ENCODE peak calls at places on chromosomes 4 and X, in nine cellular contexts. S, F, Z, C, R, L, Y, V and M are unnamed samples.
A peak's percentile ranks its signal among the peaks of the same experiment; 100 is the strongest.

GRCh38 chr4:121900132-121900983 is 30.1 kb upstream of the BBS7 start:
- DNase-seq in S (peak; percentile 59), F (peak; percentile 33), Z (peak; percentile 66), C (peak; percentile 73), R (no peak), L (peak; percentile 71), Y (peak; percentile 35), V (peak; percentile 34), M (peak; percentile 73)

GRCh38 chr4:5463936-5464650 is 244.3 kb downstream of the EVC2 start:
- DNase-seq in S (no peak), F (no peak), Z (no peak), C (no peak), R (no peak), L (no peak), Y (no peak), V (no peak), M (no peak)

GRCh38 chr4:163540448-163540847 is 46.0 kb downstream of the TMA16 start:
- DNase-seq in S (no peak), F (no peak), Z (peak; percentile 43), C (no peak), R (no peak), L (no peak), Y (no peak), V (no peak), M (no peak)

GRCh38 chrX:115058276-115058675 is 40.9 kb upstream of the IL13RA2 start:
- DNase-seq in S (peak; percentile 95), F (peak; percentile 41), Z (peak; percentile 10), C (peak; percentile 92), R (peak; percentile 58), L (no peak), Y (no peak), V (peak; percentile 30), M (peak; percentile 97)

GRCh38 chr4:52873861-52874343 is 11.8 kb downstream of the RASL11B start:
- DNase-seq in S (no peak), F (no peak), Z (no peak), C (peak; percentile 41), R (no peak), L (peak; percentile 72), Y (peak; percentile 15), V (no peak), M (no peak)

GRCh38 chr4:145799225-145799624 is 119.3 kb downstream of the C4orf51 start:
- DNase-seq in S (no peak), F (no peak), Z (no peak), C (no peak), R (no peak), L (no peak), Y (no peak), V (no peak), M (no peak)

GRCh38 chr4:21697583-21697982 is 251.0 kb downstream of the KCNIP4 start:
- DNase-seq in S (no peak), F (peak; percentile 72), Z (peak; percentile 86), C (no peak), R (peak; percentile 64), L (peak; percentile 51), Y (no peak), V (no peak), M (no peak)

GRCh38 chrX:2559124-2559523 is 58.3 kb upstream of the DHRSX start:
- DNase-seq in S (peak; percentile 90), F (no peak), Z (no peak), C (no peak), R (no peak), L (no peak), Y (no peak), V (no peak), M (peak; percentile 50)

GRCh38 chrX:9132036-9132435 is 98.1 kb upstream of the FAM9B start:
- DNase-seq in S (peak; percentile 29), F (no peak), Z (no peak), C (no peak), R (no peak), L (no peak), Y (no peak), V (no peak), M (no peak)

GRCh38 chr4:133154725-133155124 is 5.6 kb downstream of the PCDH10 start:
- DNase-seq in S (peak; percentile 11), F (no peak), Z (peak; percentile 49), C (peak; percentile 79), R (no peak), L (peak; percentile 42), Y (no peak), V (no peak), M (peak; percentile 62)

GRCh38 chrX:56762707-56763555 is 33.9 kb downstream of the NBDY start:
- DNase-seq in S (no peak), F (no peak), Z (no peak), C (no peak), R (peak; percentile 63), L (no peak), Y (no peak), V (no peak), M (no peak)

GRCh38 chrX:150623583-150623982 is 55.2 kb downstream of the MTM1 start:
- DNase-seq in S (no peak), F (no peak), Z (no peak), C (no peak), R (no peak), L (no peak), Y (no peak), V (no peak), M (no peak)

GRCh38 chrX:40008841-40009461 is 88.8 kb downstream of the BCOR start:
- DNase-seq in S (no peak), F (no peak), Z (no peak), C (peak; percentile 9), R (peak; percentile 71), L (peak; percentile 72), Y (peak; percentile 29), V (peak; percentile 65), M (no peak)

GRCh38 chrX:50154429-50154828 is 46.4 kb downstream of the AKAP4 start:
- DNase-seq in S (no peak), F (no peak), Z (no peak), C (no peak), R (no peak), L (no peak), Y (no peak), V (no peak), M (no peak)

GRCh38 chr4:90127223-90127705 is at the start of gene CCSER1:
- DNase-seq in S (peak; percentile 15), F (peak; percentile 71), Z (peak; percentile 75), C (peak; percentile 40), R (peak; percentile 74), L (peak; percentile 71), Y (peak; percentile 86), V (peak; percentile 76), M (peak; percentile 4)

GRCh38 chr4:75848891-75849290 is 53.4 kb downstream of the PPEF2 start:
- DNase-seq in S (peak; percentile 57), F (peak; percentile 15), Z (no peak), C (peak; percentile 38), R (no peak), L (no peak), Y (no peak), V (no peak), M (no peak)

DNA sequence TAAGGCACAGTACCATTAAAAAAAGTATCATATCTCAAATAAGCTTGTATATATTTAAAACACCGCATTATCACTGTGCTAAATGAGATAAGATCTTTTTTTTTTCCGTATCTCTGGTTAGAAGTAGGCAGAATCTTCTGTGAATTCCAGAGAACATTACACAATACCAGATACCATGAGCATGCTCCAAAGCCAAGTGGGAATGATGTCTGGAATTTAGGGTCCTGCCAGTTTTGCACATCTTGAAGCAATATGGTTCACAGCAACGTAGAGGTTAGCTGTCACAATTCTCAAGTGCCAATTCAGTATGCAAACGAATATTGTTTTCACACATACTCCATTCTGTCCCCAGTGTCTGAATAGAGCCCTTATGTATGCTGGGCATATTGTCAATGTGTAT is 127.5 kb upstream of the NEIL3 start:
- DNase-seq in S (peak; percentile 95), F (no peak), Z (no peak), C (peak; percentile 35), R (no peak), L (no peak), Y (no peak), V (no peak), M (peak; percentile 90)
- TF ChIP-seq CTCF in S (no peak), F (no peak), Z (no peak), C (no peak), R (no peak), L (no peak), Y (no peak), V (no peak), M (no peak)

GRCh38 chr4:138953962-138954371 is 61.6 kb upstream of the NOCT start:
- DNase-seq in S (peak; percentile 95), F (peak; percentile 95), Z (peak; percentile 64), C (peak; percentile 93), R (no peak), L (no peak), Y (no peak), V (peak; percentile 14), M (peak; percentile 95)
- H3K4me3 ChIP-seq in S (no peak overlapping the region), F (no peak overlapping the region), Z (no peak overlapping the region), C (no peak overlapping the region), R (no peak overlapping the region), L (no peak overlapping the region), Y (no peak overlapping the region), V (no peak overlapping the region), M (no peak overlapping the region)

GRCh38 chr4:111812760-111813159 is 332.5 kb upstream of the FAM241A start:
- DNase-seq in S (no peak), F (no peak), Z (no peak), C (no peak), R (no peak), L (no peak), Y (no peak), V (no peak), M (no peak)

GRCh38 chr4:111814961-111815360 is 330.3 kb upstream of the FAM241A start:
- DNase-seq in S (no peak), F (no peak), Z (no peak), C (no peak), R (no peak), L (no peak), Y (no peak), V (no peak), M (no peak)

GRCh38 chr4:111811661-111812060 is 333.6 kb upstream of the FAM241A start:
- DNase-seq in S (no peak), F (no peak), Z (no peak), C (no peak), R (no peak), L (no peak), Y (no peak), V (no peak), M (no peak)

GRCh38 chr4:111808174-111808573 is 337.1 kb upstream of the FAM241A start:
- DNase-seq in S (no peak), F (no peak), Z (no peak), C (no peak), R (no peak), L (no peak), Y (no peak), V (no peak), M (no peak)

GRCh38 chr4:111813565-111814140 is 331.6 kb upstream of the FAM241A start:
- DNase-seq in S (no peak), F (no peak), Z (no peak), C (no peak), R (no peak), L (no peak), Y (no peak), V (no peak), M (no peak)
- TF ChIP-seq CTCF in S (no peak), F (no peak), Z (no peak), C (no peak), R (no peak), L (no peak), Y (no peak), V (no peak), M (no peak)

DNA sequence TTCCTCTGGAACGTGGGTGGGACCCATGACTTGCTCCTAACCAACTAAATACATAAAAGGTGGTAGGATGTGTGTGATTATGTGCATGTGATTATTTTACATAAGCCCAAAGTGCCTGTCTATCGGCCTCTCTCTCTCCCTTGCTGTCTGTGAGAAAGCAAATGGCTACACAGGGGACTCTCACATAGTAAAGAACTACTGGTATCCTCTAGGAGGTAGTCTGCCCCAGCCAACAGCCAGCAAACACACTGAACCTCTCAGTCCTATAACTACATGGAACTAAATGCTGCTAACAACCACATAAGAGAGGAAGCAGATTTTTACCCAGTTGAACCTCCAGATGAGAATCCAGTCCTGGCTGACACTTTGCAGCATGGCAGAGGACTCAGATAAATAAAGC is 1249.4 kb downstream of the ADGRL3 start:
- DNase-seq in S (no peak), F (no peak), Z (no peak), C (no peak), R (no peak), L (peak; percentile 5), Y (no peak), V (no peak), M (no peak)
- H3K4me3 ChIP-seq in S (no peak overlapping the region), F (no peak overlapping the region), Z (no peak overlapping the region), C (no peak overlapping the region), R (no peak overlapping the region), L (no peak overlapping the region), Y (no peak overlapping the region), V (no peak overlapping the region), M (no peak overlapping the region)